ENCODE peak calls at places on chromosomes 16 and 17, in ten cellular contexts. N, Z, Y, M, B, U, E, P, L and R are unnamed samples.
A peak's percentile ranks its signal among the peaks of the same experiment; 100 is the strongest.

GRCh38 chr17:38789185-38789584 is 10.2 kb downstream of the PIP4K2B start:
- DNase-seq in E (no peak), B (no peak), N (peak; percentile 79), P (no peak), U (no peak), L (no peak), Y (no peak), Z (no peak), M (no peak), R (no peak)

GRCh38 chr17:47879028-47879585 is 16.9 kb upstream of the SP2 start:
- DNase-seq in M (no peak), Y (no peak), E (no peak), U (no peak), P (no peak), N (peak; percentile 68), B (peak; percentile 87), L (no peak), Z (no peak), R (peak; percentile 23)

GRCh38 chr17:36459601-36460000 is 26.9 kb upstream of the ZNHIT3 start:
- DNase-seq in Z (no peak), P (no peak), E (no peak), B (no peak), M (no peak), Y (no peak), U (no peak), L (no peak), N (no peak), R (no peak)

GRCh38 chr16:49824600-49824999 is 31.3 kb downstream of the ZNF423 start:
- DNase-seq in Y (no peak), N (no peak), P (no peak), B (no peak), L (no peak), U (no peak), E (no peak), Z (no peak), M (no peak), R (no peak)

GRCh38 chr16:25828510-25828909 is 136.8 kb downstream of the HS3ST4 start:
- DNase-seq in P (no peak), M (no peak), U (no peak), B (no peak), Y (no peak), E (no peak), L (no peak), N (no peak), Z (no peak), R (no peak)

GRCh38 chr17:28661635-28662526 is at the start of the genes SDF2 and SUPT6H:
- DNase-seq in U (peak; percentile 95), Y (peak; percentile 89), P (peak; percentile 90), L (no peak), B (peak; percentile 79), N (peak; percentile 76), E (peak; percentile 91), M (peak; percentile 76), Z (peak; percentile 94), R (peak; percentile 87)

GRCh38 chr17:79211061-79211770 is 136.6 kb downstream of the ENGASE start:
- DNase-seq in Y (no peak), M (no peak), N (no peak), B (no peak), U (no peak), P (no peak), Z (no peak), L (no peak), E (no peak), R (no peak)

GRCh38 chr17:38912221-38912813 is 13.1 kb upstream of the LASP1NB start:
- DNase-seq in Z (no peak), M (no peak), Y (peak; percentile 77), E (peak; percentile 79), L (no peak), P (no peak), B (no peak), N (peak; percentile 73), U (peak; percentile 67), R (peak; percentile 75)

GRCh38 chr16:67499159-67499558 is 15.8 kb upstream of the AGRP start:
- DNase-seq in N (peak; percentile 80), E (peak; percentile 59), B (no peak), Y (no peak), M (no peak), U (no peak), L (no peak), P (no peak), Z (no peak), R (peak; percentile 31)

GRCh38 chr16:50165473-50165872 is 12.4 kb downstream of the TENT4B start:
- DNase-seq in L (no peak), E (no peak), P (no peak), U (no peak), Y (no peak), M (no peak), B (no peak), Z (peak; percentile 21), N (no peak), R (no peak)

GRCh38 chr16:8936421-8936820 is 27.3 kb downstream of the USP7 start:
- DNase-seq in M (no peak), Z (peak; percentile 72), N (peak; percentile 54), B (peak; percentile 77), L (no peak), U (no peak), P (peak; percentile 66), Y (no peak), E (no peak), R (peak; percentile 52)

GRCh38 chr16:28905800-28906372 is 19.2 kb downstream of the RABEP2 start:
- DNase-seq in L (no peak), E (no peak), B (no peak), U (no peak), N (no peak), P (no peak), Y (no peak), M (no peak), Z (no peak), R (no peak)

GRCh38 chr16:69924041-69924775 is 26.9 kb upstream of the CLEC18A start:
- DNase-seq in E (no peak), Y (no peak), L (no peak), U (peak; percentile 38), P (no peak), B (no peak), M (no peak), N (no peak), Z (no peak), R (no peak)

GRCh38 chr16:81431554-81432353 is 12.9 kb upstream of the CMIP start:
- DNase-seq in Z (no peak), E (peak; percentile 49), B (peak; percentile 85), U (no peak), L (peak; percentile 20), Y (no peak), M (no peak), P (no peak), N (peak; percentile 80), R (peak; percentile 82)

DNA sequence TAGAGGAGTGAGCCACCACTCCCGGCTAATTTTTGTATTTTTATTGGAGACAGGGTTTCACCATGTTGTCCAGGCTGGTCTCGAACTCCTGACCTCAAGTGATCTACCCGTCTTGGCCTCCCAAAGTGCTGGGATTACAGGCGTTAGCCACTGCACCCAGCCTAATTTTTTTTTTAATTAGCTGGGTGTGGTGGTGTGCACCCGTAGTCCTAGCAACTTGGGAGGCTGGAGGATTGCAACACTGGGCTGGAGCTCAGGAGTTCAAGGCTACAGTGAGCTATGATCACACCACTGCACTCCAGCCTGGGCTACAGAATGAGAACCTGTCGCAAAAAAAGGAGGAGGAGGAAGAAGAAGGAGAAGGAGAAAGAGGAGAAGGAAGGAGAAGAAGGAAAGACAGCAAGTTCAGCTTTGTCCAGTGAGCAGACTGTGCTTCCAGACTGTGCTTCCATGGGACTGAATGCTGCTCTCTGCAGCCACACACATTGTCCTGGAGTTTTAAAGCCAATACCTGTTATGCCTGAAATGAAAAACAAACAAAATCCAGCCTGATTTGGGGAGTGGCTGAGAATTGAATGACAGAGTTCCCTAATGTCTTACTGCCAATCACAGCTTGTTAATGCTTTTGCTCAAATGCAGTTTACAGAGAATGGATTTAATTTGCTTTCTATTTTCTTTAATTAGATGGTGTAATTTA is 2.8 kb upstream of the TNFRSF13B start:
- DNase-seq in Z (no peak), B (no peak), Y (no peak), U (no peak), M (no peak), E (no peak), L (no peak), N (no peak), P (no peak), R (no peak)
- H3K4me3 ChIP-seq in Z (no peak overlapping the region), B (no peak overlapping the region), Y (no peak overlapping the region), U (no peak overlapping the region), M (no peak overlapping the region), E (no peak overlapping the region), L (no peak overlapping the region), N (no peak overlapping the region), P (peak overlapping the region; percentile 45), R (no peak overlapping the region)

DNA sequence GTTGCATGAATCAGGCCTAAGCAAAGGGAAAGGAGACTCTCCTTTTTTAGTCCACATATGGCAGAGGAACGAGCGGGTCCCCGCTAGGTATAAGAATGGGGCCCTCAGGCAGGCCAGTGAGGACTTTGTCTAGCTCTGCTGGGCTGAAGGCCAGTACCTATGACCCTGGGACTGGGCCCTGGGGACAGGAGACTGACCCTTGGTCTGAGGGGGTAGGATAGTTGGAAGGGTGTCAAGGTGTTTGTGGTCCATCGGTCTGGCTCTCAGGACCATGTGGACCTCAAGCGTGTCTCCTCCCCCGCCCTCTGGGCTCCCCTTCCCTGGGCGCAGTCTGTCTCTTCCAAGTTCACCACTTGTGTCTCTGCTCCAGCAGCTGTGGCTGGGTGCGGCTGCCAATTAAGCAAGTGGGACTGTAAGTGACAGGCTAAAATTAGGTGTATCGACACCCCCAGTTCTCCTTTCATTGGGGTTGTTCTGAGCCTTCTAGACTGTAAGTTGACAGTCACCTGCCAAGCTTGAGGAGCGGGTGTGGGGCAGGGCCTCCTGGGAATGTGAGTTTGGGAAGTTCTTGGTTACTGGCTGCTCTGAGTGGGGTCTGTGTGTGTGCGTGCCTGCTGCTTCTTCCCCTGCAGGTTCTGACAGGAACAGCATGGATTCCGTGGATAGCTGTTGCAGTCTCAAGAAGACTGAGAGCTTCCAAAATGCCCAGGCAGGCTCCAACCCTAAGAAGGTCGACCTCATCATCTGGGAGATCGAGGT is 24.5 kb downstream of the AKAP1 start:
- DNase-seq in Z (peak; percentile 65), N (no peak), B (no peak), L (no peak), U (peak; percentile 58), P (no peak), E (peak; percentile 89), M (no peak), Y (no peak), R (no peak)
- TF ChIP-seq CTCF in Z (no peak), N (peak; percentile 3), B (peak; percentile 24), L (peak; percentile 26), U (peak; percentile 10), P (no peak), E (no peak), M (peak; percentile 28), Y (no peak), R (peak; percentile 17)

DNA sequence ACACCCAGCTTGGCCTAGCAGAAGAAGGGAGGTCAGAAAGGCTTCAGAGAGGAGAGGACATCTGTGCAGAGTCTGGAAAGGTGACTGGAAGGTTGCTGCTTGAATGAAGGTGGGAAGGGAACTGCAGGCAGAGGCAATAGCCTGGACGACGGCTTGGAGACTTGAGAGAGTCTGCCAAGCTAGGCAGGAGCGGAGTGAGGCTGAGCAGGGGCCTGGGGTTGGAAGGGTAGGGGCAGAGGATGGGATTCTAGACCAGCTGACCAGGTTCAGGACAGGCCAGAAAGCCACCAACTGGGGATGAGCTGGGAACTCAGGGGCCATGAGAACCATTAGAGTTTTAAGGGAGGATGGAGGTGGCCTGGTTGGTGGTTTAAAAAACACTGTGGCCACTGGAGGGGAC is 339 bp upstream of the SGCA start:
- DNase-seq in Z (no peak), U (no peak), P (no peak), B (no peak), M (no peak), N (no peak), L (no peak), Y (no peak), E (peak; percentile 27), R (no peak)
- H3K4me3 ChIP-seq in Z (no peak overlapping the region), U (peak overlapping the region; percentile 43), P (no peak overlapping the region), B (no peak overlapping the region), M (peak overlapping the region; percentile 84), N (no peak overlapping the region), L (no peak overlapping the region), Y (no peak overlapping the region), E (peak overlapping the region; percentile 61), R (no peak overlapping the region)

GRCh38 chr17:68288804-68289203 is 2.1 kb downstream of the SLC16A6 start:
- DNase-seq in P (peak; percentile 78), E (no peak), Z (no peak), B (no peak), Y (no peak), L (no peak), U (no peak), M (no peak), N (no peak), R (no peak)
- TF ChIP-seq CTCF in P (peak; percentile 66), E (no peak), Z (no peak), B (no peak), Y (no peak), L (no peak), U (no peak), M (no peak), N (no peak), R (no peak)